ENCODE peak calls at places on chromosomes 4 and X, in five cellular contexts. U is bronchial epithelial cell; G is RKO; C is CD8-positive, alpha-beta memory T cell; J is astrocyte of the spinal cord. L is an unnamed sample.

GRCh38 chr4:8688041-8688907 is 95.7 kb downstream of the CPZ start:
- DNase-seq in C (no peak), U (no peak), G (no peak), J (no peak), L (peak)

GRCh38 chr4:20391224-20391623 is 139.5 kb downstream of the SLIT2 start:
- DNase-seq in J (peak), C (no peak), U (peak), G (no peak), L (no peak)

GRCh38 chr4:71607780-71608673 is 175.9 kb downstream of the GC start:
- DNase-seq in U (peak), C (no peak), G (no peak), J (peak), L (no peak)

GRCh38 chrX:13664026-13664425 is 11.1 kb downstream of the TCEANC start:
- DNase-seq in U (peak), G (no peak), J (no peak), C (no peak), L (no peak)

GRCh38 chrX:139085404-139085803 is 373.9 kb upstream of the FGF13 start:
- DNase-seq in U (no peak), G (no peak), C (no peak), J (no peak), L (no peak)

GRCh38 chrX:11757729-11758399 is at the start of gene MSL3:
- DNase-seq in G (peak), U (peak), J (peak), C (peak), L (peak)

GRCh38 chrX:51182545-51182944 is 150.1 kb upstream of the NUDT10 start:
- DNase-seq in J (no peak), U (no peak), G (no peak), C (no peak), L (no peak)

GRCh38 chr4:159420162-159421057 is 317.5 kb downstream of the RAPGEF2 start:
- DNase-seq in U (no peak), G (no peak), C (no peak), J (no peak), L (no peak)

GRCh38 chr4:55175779-55176231 is 50.4 kb upstream of the KDR start:
- DNase-seq in C (no peak), G (peak), U (peak), J (peak), L (peak)

GRCh38 chrX:23820235-23820782 is 37.3 kb downstream of the SAT1 start:
- DNase-seq in G (no peak), J (no peak), C (no peak), U (peak), L (no peak)

GRCh38 chrX:47991263-47992092 is 12.3 kb downstream of the ZNF182 start:
- DNase-seq in C (no peak), J (peak), U (peak), G (peak), L (no peak)

GRCh38 chr4:7765676-7766075 is 174.0 kb downstream of the AFAP1 start:
- DNase-seq in U (no peak), J (no peak), G (no peak), C (no peak), L (no peak)

GRCh38 chrX:131734621-131735020 is 190.7 kb downstream of the OR13H1 start:
- DNase-seq in J (peak), U (no peak), G (no peak), C (no peak), L (no peak)

GRCh38 chrX:54357414-54358377 is at the start of gene WNK3:
- DNase-seq in C (no peak), G (no peak), J (peak), U (peak), L (peak)

GRCh38 chr4:77817304-77818076 is 1.7 kb downstream of the CNOT6L start:
- DNase-seq in G (peak), U (peak), C (no peak), J (no peak), L (peak)

GRCh38 chr4:144615182-144615581 is 30.8 kb upstream of the HHIP start:
- DNase-seq in C (no peak), G (peak), U (peak), J (peak), L (peak)

GRCh38 chrX:86383681-86384540 is 235.7 kb downstream of the DACH2 start:
- DNase-seq in G (no peak), C (no peak), J (no peak), U (no peak), L (no peak)

GRCh38 chrX:123590842-123591491 is 141.9 kb downstream of the THOC2 start:
- DNase-seq in G (no peak), C (no peak), J (peak), U (peak), L (peak)

GRCh38 chr4:114780205-114780604 is 181.6 kb downstream of the UGT8 start:
- DNase-seq in C (no peak), U (peak), G (peak), J (peak), L (no peak)

GRCh38 chr4:1740021-1740545 is 18.8 kb downstream of the TACC3 start:
- DNase-seq in G (no peak), U (no peak), J (no peak), C (no peak), L (no peak)

GRCh38 chrX:134526399-134526798 is 66.4 kb downstream of the HPRT1 start:
- DNase-seq in C (no peak), G (peak), J (peak), U (no peak), L (no peak)

GRCh38 chr4:53861856-53862610 is 202.4 kb downstream of the CHIC2 start:
- DNase-seq in U (peak), C (no peak), G (peak), J (peak), L (no peak)

L was measured in dermis blood vessel endothelial cell.